ENCODE peak calls at places on chromosomes 16 and 17, in six cellular contexts. G, Q, D, K, J and X are unnamed samples.

GRCh38 chr17:65131946-65132345 is 5.2 kb upstream of the RGS9 start:
- DNase-seq in G (no peak), J (peak; percentile 59), Q (no peak), K (peak; percentile 96), D (peak; percentile 97), X (no peak)

GRCh38 chr17:82272495-82273326 is 789 bp downstream of the CSNK1D start:
- DNase-seq in Q (peak; percentile 48), D (no peak), G (peak; percentile 63), K (peak; percentile 50), J (peak; percentile 53), X (peak; percentile 57)

GRCh38 chr16:53745753-53746258 is 41.9 kb downstream of the FTO start:
- DNase-seq in D (peak; percentile 81), J (no peak), G (no peak), K (peak; percentile 84), Q (peak; percentile 50), X (no peak)

GRCh38 chr16:58464047-58464915 is 35.7 kb upstream of the NDRG4 start:
- DNase-seq in K (peak; percentile 22), J (peak; percentile 59), G (peak; percentile 71), D (peak; percentile 39), Q (peak; percentile 67), X (no peak)

GRCh38 chr17:29420128-29420527 is 30.0 kb downstream of the TAOK1 start:
- DNase-seq in G (no peak), D (no peak), Q (no peak), K (no peak), J (no peak), X (no peak)

GRCh38 chr16:78609542-78610253 is 510.2 kb downstream of the WWOX start:
- DNase-seq in D (no peak), Q (no peak), G (no peak), J (peak; percentile 27), K (no peak), X (no peak)

GRCh38 chr16:31916056-31916488 is 42.5 kb downstream of the ZNF267 start:
- DNase-seq in G (no peak), J (no peak), D (no peak), K (no peak), Q (no peak), X (peak; percentile 7)

GRCh38 chr16:11639925-11640899 is 28.0 kb upstream of the SNN start:
- DNase-seq in J (peak; percentile 77), K (peak; percentile 99), G (peak; percentile 45), D (peak; percentile 56), Q (peak; percentile 81), X (no peak)

DNA sequence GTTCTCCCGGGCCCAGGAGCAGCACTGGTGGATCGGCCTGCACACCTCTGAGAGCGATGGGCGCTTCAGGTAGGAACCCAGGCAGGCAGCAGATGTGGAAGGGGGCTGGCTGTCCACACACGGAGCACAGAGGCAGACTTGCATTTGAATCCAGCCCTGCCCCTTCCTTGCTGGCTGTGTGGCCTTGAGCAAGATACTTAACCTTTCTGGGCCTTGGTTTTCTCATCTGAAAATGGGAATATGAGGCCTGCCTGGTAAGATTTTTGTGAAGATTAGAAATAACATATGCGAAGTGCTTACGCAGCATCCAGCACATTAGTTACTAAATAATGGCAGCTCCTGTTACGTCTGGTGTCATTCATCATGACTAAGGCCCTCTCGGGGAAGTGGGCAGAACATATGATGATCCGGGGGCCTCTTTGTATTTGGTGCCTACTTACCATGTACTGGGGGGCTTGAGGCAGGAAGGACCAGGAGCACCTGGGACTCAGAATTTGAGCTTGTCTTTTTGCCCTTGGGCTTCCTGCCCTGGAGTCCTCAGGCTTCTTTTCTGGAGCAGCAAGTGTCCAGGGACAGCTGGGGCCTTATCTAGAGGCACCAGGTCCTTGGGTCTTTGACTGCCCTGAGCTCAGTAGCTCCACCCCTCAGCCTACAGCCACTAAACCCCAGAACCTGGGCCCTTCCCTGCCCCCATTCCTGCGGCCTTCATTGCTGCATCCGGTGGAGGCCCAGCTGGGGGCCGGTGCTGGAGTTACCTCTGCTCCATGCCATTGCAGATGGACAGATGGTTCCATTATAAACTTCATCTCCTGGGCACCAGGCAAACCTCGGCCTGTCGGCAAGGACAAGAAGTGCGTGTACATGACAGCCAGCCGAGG is 53.8 kb downstream of the MRC2 start:
- DNase-seq in D (no peak), K (no peak), Q (no peak), J (no peak), G (no peak), X (no peak)
- TF ChIP-seq EZH2phosphoT487 in D (no peak), K (no peak), Q (no peak), J (no peak), G (no peak), X (no peak)

DNA sequence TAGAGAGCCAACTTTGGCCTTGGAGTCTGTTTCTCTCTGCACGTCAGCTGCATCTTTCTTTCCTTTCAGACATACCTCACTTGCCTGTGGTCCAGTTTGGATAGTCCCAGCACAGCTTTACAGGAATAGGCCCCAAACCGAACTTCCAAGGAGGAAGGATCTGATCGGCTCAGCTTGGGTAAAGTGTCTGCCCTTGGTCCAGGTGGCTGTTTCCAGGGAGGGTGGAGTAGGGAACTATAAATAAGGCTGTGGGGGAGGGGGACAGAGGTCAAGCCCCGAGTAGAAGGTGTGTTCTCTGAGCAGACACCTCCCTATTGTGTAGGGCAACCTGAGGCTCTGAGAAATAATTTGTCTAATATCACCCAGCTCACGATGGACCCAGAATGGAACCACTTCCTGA is 29.2 kb upstream of the NKD1 start:
- DNase-seq in K (no peak), G (no peak), D (no peak), J (no peak), Q (no peak), X (no peak)
- TF ChIP-seq EZH2phosphoT487 in K (no peak), G (no peak), D (no peak), J (no peak), Q (no peak), X (no peak)

DNA sequence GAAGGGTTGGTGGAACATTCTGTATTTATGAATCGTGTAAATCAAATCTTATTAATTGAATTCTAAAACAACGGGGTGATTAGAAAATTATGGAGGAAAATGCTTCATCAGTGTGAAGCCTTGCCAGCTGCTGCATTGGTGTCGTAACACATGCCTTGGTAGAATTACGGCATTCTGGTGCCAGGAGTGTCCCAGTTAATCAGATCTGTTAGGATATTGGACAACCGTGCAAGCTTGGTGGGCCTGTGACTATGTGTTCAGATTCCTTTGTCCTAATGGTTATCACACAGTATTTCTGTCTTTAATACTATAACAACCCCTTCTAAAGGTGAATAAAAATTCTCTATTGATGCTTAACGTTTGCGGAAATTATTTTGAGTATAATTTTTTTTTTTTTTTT is 44.2 kb upstream of the TANC2 start:
- DNase-seq in Q (no peak), J (no peak), G (no peak), K (no peak), D (no peak), X (no peak)
- TF ChIP-seq EZH2phosphoT487 in Q (no peak), J (no peak), G (no peak), K (no peak), D (no peak), X (no peak)

DNA sequence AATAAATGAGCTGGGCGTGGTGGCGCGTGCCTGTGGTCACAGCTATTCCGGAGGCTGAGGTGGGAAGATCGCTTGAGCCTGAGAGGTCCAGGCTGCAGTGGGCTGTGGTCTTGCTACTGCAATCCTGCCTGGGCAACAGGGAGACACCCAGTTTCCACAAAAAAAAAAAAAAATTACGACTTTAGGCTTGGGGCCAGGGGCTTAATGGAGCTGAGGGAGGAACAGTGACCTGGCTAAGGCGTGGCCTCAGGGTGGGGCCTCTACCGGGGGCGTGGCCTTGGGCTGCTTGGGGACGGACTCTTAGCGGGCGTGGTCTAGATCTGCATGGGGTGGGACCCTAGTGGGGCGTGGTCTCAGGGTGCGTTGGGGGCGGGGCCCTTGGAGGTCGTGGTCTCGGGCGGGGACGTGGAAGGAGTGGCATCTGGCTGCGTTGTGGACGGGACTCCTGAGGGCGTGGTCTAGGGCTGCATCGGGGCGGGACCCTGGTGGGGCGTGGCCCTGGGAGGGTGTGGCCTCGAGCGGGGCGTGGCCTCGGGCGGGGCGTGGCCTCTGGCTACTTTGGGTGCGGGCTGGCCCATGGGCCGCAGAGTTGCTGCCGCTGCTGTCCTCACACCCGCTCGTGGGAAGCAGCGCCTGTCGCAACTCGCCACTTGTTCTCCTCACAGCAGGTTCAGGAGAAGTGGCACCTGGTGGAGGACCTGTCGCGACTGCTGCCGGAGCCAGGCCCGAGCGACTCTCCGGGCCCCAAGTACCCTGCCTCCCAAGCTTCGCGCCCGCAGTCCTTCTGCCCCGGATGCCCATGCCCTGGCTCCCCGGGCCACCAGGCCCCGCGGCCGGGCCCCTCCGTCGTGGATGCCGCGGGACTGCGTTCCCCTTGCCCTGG is 5.8 kb upstream of the C17orf99 start:
- DNase-seq in D (peak; percentile 100), Q (peak; percentile 100), K (peak; percentile 77), J (peak; percentile 88), G (peak; percentile 98), X (peak; percentile 100)
- TF ChIP-seq EZH2phosphoT487 in D (no peak), Q (no peak), K (no peak), J (no peak), G (no peak), X (no peak)

DNA sequence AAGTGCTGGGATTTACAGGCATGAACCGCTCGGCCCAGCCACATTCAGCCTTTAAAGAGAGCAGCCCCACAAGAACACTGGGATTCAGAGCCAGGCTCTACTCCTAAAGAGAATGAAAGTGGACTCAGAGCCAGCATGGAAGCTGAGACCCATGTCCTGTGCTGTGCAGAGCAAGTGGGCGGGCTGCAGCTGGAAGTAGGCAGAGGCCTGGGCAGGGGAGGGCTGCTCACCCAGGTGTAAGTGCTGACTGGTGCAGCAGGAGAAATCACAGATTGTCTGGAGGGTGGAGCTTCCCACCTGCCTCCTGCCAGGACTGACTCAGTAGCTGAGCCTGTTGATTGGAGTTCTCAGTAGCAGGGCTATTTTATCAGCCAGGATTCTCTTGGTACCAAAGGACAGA is 178.7 kb downstream of the KATNIP start:
- DNase-seq in J (no peak), G (no peak), K (no peak), Q (no peak), D (no peak), X (no peak)
- TF ChIP-seq EZH2phosphoT487 in J (no peak), G (no peak), K (no peak), Q (no peak), D (no peak), X (no peak)